ENCODE peak calls at places on chromosomes 3 and 15, in nine cellular contexts. One of them, this sample, is unnamed.

GRCh38 chr3:77052733-77053680 is 13.1 kb downstream of the ROBO2 start:
- DNase-seq in SK-N-SH: peak
- DNase-seq in body of pancreas: no peak
- DNase-seq in heart right ventricle: no peak
- DNase-seq in prostate gland: no peak
- DNase-seq in fibroblast of lung: no peak
- DNase-seq in HL-60: no peak
- DNase-seq in HCT116: no peak
- DNase-seq in GM23338: no peak
- DNase-seq in this sample: no peak

GRCh38 chr3:47283596-47284364 is 1.0 kb downstream of the KLHL18 start:
- DNase-seq in SK-N-SH: peak
- DNase-seq in body of pancreas: peak
- DNase-seq in heart right ventricle: no peak
- DNase-seq in prostate gland: no peak
- DNase-seq in fibroblast of lung: peak
- DNase-seq in HL-60: no peak
- DNase-seq in HCT116: no peak
- DNase-seq in GM23338: peak
- DNase-seq in this sample: peak

GRCh38 chr15:38844683-38845195 is 280.1 kb upstream of the RASGRP1 start:
- DNase-seq in SK-N-SH: no peak
- DNase-seq in body of pancreas: no peak
- DNase-seq in heart right ventricle: no peak
- DNase-seq in prostate gland: no peak
- DNase-seq in fibroblast of lung: peak
- DNase-seq in HL-60: no peak
- DNase-seq in HCT116: no peak
- DNase-seq in GM23338: no peak
- DNase-seq in this sample: no peak

GRCh38 chr3:107969994-107970896 is 120.6 kb downstream of the CD47 start:
- DNase-seq in SK-N-SH: peak
- DNase-seq in body of pancreas: peak
- DNase-seq in heart right ventricle: no peak
- DNase-seq in prostate gland: peak
- DNase-seq in fibroblast of lung: peak
- DNase-seq in HL-60: no peak
- DNase-seq in HCT116: no peak
- DNase-seq in GM23338: no peak
- DNase-seq in this sample: peak

GRCh38 chr3:160830792-160831191 is 74.8 kb downstream of the PPM1L start:
- DNase-seq in SK-N-SH: no peak
- DNase-seq in body of pancreas: no peak
- DNase-seq in heart right ventricle: no peak
- DNase-seq in prostate gland: no peak
- DNase-seq in fibroblast of lung: no peak
- DNase-seq in HL-60: no peak
- DNase-seq in HCT116: no peak
- DNase-seq in GM23338: no peak
- DNase-seq in this sample: no peak

GRCh38 chr15:71577071-71577470 is 233.3 kb upstream of the NR2E3 start:
- DNase-seq in SK-N-SH: no peak
- DNase-seq in body of pancreas: no peak
- DNase-seq in heart right ventricle: no peak
- DNase-seq in prostate gland: no peak
- DNase-seq in fibroblast of lung: no peak
- DNase-seq in HL-60: no peak
- DNase-seq in HCT116: no peak
- DNase-seq in GM23338: no peak
- DNase-seq in this sample: no peak

GRCh38 chr15:69324031-69324430 is 25.3 kb downstream of the PAQR5 start:
- DNase-seq in SK-N-SH: no peak
- DNase-seq in body of pancreas: peak
- DNase-seq in heart right ventricle: no peak
- DNase-seq in prostate gland: no peak
- DNase-seq in fibroblast of lung: no peak
- DNase-seq in HL-60: no peak
- DNase-seq in HCT116: no peak
- DNase-seq in GM23338: no peak
- DNase-seq in this sample: no peak

GRCh38 chr15:72838311-72838731 is 54.8 kb upstream of the ADPGK start:
- DNase-seq in SK-N-SH: no peak
- DNase-seq in body of pancreas: no peak
- DNase-seq in heart right ventricle: no peak
- DNase-seq in prostate gland: no peak
- DNase-seq in fibroblast of lung: peak
- DNase-seq in HL-60: peak
- DNase-seq in HCT116: no peak
- DNase-seq in GM23338: no peak
- DNase-seq in this sample: no peak

GRCh38 chr15:78149805-78150751 is 916 bp downstream of the IDH3A start:
- DNase-seq in SK-N-SH: no peak
- DNase-seq in body of pancreas: no peak
- DNase-seq in heart right ventricle: no peak
- DNase-seq in prostate gland: no peak
- DNase-seq in fibroblast of lung: peak
- DNase-seq in HL-60: no peak
- DNase-seq in HCT116: no peak
- DNase-seq in GM23338: peak
- DNase-seq in this sample: no peak

GRCh38 chr15:25438601-25439455 is at the start of gene UBE3A:
- DNase-seq in SK-N-SH: peak
- DNase-seq in body of pancreas: peak
- DNase-seq in heart right ventricle: peak
- DNase-seq in prostate gland: peak
- DNase-seq in fibroblast of lung: peak
- DNase-seq in HL-60: peak
- DNase-seq in HCT116: peak
- DNase-seq in GM23338: peak
- DNase-seq in this sample: peak

GRCh38 chr15:25435474-25436243 is 3.2 kb downstream of the UBE3A start:
- DNase-seq in SK-N-SH: no peak
- DNase-seq in body of pancreas: no peak
- DNase-seq in heart right ventricle: no peak
- DNase-seq in prostate gland: no peak
- DNase-seq in fibroblast of lung: peak
- DNase-seq in HL-60: no peak
- DNase-seq in HCT116: no peak
- DNase-seq in GM23338: no peak
- DNase-seq in this sample: no peak

GRCh38 chr15:25439456-25439836 is 622 bp upstream of the UBE3A start:
- DNase-seq in SK-N-SH: no peak
- DNase-seq in body of pancreas: peak
- DNase-seq in heart right ventricle: no peak
- DNase-seq in prostate gland: peak
- DNase-seq in fibroblast of lung: peak
- DNase-seq in HL-60: no peak
- DNase-seq in HCT116: peak
- DNase-seq in GM23338: peak
- DNase-seq in this sample: no peak

GRCh38 chr15:25436707-25437106 is 2.1 kb downstream of the UBE3A start:
- DNase-seq in SK-N-SH: no peak
- DNase-seq in body of pancreas: no peak
- DNase-seq in heart right ventricle: no peak
- DNase-seq in prostate gland: no peak
- DNase-seq in fibroblast of lung: no peak
- DNase-seq in HL-60: no peak
- DNase-seq in HCT116: no peak
- DNase-seq in GM23338: no peak
- DNase-seq in this sample: no peak

DNA sequence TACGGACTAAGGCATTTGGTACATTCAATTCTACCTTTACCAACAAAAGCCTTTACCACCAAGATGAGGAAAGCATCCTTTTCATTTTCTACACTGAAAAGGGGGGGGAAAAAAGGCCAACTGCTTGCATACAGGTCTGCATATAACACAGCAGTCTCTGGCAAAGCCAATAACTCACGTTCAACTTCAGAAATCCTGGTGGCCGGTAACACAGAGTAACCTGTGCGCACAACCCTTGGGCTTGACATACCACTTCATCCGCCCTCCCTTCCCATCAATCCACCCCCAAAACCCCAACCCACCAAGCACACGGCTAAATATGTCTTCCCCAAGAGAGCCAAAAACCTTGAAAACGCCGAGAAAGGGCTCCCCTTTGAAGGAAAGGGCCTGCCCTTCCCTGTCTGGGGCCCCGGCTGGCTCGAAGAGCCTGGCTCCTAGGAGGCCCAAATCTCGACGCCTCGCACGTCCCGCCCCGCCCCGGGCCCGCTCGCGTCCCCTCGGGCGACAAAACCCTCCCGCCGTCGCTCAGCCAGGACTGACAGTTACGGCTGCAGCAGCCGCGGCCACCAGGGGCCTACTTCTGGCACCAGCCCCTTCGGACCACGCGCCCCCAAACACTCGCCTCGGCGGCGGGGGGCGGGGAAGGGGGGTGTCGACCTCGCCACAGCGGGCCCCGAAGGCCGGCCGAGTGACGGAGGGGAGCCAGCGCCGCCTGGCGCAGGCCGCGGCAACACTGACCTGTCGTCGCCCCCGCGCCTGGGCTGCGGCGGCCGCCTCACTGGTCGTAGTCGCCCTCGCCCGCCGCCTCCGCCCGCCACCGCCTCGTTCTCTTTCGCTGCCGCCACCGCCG is 848 bp downstream of the UBE3A start:
- DNase-seq in SK-N-SH: peak
- DNase-seq in body of pancreas: peak
- DNase-seq in heart right ventricle: peak
- DNase-seq in prostate gland: peak
- DNase-seq in fibroblast of lung: peak
- DNase-seq in HL-60: no peak
- DNase-seq in HCT116: peak
- DNase-seq in GM23338: peak
- DNase-seq in this sample: peak
- TF ChIP-seq CTCF in SK-N-SH: peak
- TF ChIP-seq CTCF in body of pancreas: peak
- TF ChIP-seq CTCF in heart right ventricle: peak
- TF ChIP-seq CTCF in prostate gland: peak
- TF ChIP-seq CTCF in fibroblast of lung: no peak
- TF ChIP-seq CTCF in HL-60: no peak
- TF ChIP-seq CTCF in HCT116: no peak
- TF ChIP-seq CTCF in GM23338: no peak
- TF ChIP-seq CTCF in this sample: no peak

DNA sequence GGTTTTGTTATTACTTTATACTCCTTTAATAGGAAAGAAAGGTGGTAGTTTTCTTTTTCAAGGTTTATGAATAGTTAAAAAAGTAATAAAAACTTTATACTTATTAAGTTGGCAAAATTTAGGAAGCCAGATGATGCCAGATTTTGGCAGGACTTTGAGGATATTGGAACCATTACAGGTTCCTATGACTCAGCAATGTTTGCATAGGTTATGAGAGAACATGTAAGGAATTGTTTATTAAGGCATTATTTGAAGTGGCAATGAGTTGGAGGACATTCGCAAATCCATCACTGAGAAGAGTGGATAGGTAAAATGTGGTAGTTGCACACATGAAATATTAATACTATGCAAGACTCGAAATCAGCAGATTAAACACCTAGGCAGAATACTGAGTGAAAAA is 29.9 kb downstream of the CDAN1 start:
- DNase-seq in SK-N-SH: no peak
- DNase-seq in body of pancreas: no peak
- DNase-seq in heart right ventricle: no peak
- DNase-seq in prostate gland: peak
- DNase-seq in fibroblast of lung: peak
- DNase-seq in HL-60: no peak
- DNase-seq in HCT116: no peak
- DNase-seq in GM23338: no peak
- DNase-seq in this sample: peak
- H3K27ac ChIP-seq in SK-N-SH: no peak
- H3K27ac ChIP-seq in body of pancreas: no peak
- H3K27ac ChIP-seq in heart right ventricle: no peak
- H3K27ac ChIP-seq in prostate gland: no peak
- H3K27ac ChIP-seq in fibroblast of lung: no peak
- H3K27ac ChIP-seq in HL-60: no peak
- H3K27ac ChIP-seq in HCT116: no peak
- H3K27ac ChIP-seq in GM23338: no peak
- H3K27ac ChIP-seq in this sample: no peak

DNA sequence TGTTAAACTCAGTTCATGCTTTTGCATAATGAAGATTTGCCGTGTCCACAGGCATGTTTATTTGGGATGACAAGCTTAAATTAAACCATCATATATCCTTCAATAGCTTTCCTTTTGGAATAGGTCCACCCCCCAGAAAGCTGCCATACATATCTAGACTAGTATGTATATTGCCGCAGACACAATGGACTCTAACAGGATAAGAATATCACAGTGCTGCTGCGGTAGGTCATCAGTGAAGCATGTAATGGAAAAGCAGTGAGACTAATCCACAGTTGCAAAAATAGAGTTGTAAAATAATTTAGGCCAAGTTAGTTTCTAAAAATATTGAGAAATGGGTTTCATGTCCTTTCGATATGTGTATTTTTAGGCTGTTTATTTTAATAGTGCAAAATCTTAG is 819.9 kb upstream of the DPPA4 start:
- DNase-seq in SK-N-SH: no peak
- DNase-seq in body of pancreas: no peak
- DNase-seq in heart right ventricle: no peak
- DNase-seq in prostate gland: no peak
- DNase-seq in fibroblast of lung: no peak
- DNase-seq in HL-60: no peak
- DNase-seq in HCT116: no peak
- DNase-seq in GM23338: no peak
- DNase-seq in this sample: no peak
- H3K4me3 ChIP-seq in SK-N-SH: no peak
- H3K4me3 ChIP-seq in body of pancreas: no peak
- H3K4me3 ChIP-seq in heart right ventricle: no peak
- H3K4me3 ChIP-seq in prostate gland: no peak
- H3K4me3 ChIP-seq in fibroblast of lung: no peak
- H3K4me3 ChIP-seq in HL-60: no peak
- H3K4me3 ChIP-seq in HCT116: no peak
- H3K4me3 ChIP-seq in GM23338: no peak
- H3K4me3 ChIP-seq in this sample: no peak

GRCh38 chr3:125042725-125043406 is 12.9 kb downstream of the HEG1 start:
- DNase-seq in SK-N-SH: no peak
- DNase-seq in body of pancreas: no peak
- DNase-seq in heart right ventricle: peak
- DNase-seq in prostate gland: no peak
- DNase-seq in fibroblast of lung: peak
- DNase-seq in HL-60: no peak
- DNase-seq in HCT116: no peak
- DNase-seq in GM23338: no peak
- DNase-seq in this sample: no peak

GRCh38 chr3:125048282-125048681 is 7.5 kb downstream of the HEG1 start:
- DNase-seq in SK-N-SH: no peak
- DNase-seq in body of pancreas: no peak
- DNase-seq in heart right ventricle: no peak
- DNase-seq in prostate gland: peak
- DNase-seq in fibroblast of lung: no peak
- DNase-seq in HL-60: no peak
- DNase-seq in HCT116: no peak
- DNase-seq in GM23338: no peak
- DNase-seq in this sample: no peak

GRCh38 chr3:125045194-125045593 is 10.6 kb downstream of the HEG1 start:
- DNase-seq in SK-N-SH: no peak
- DNase-seq in body of pancreas: no peak
- DNase-seq in heart right ventricle: no peak
- DNase-seq in prostate gland: no peak
- DNase-seq in fibroblast of lung: no peak
- DNase-seq in HL-60: no peak
- DNase-seq in HCT116: no peak
- DNase-seq in GM23338: no peak
- DNase-seq in this sample: no peak

GRCh38 chr3:125043599-125044151 is 12.1 kb downstream of the HEG1 start:
- DNase-seq in SK-N-SH: peak
- DNase-seq in body of pancreas: peak
- DNase-seq in heart right ventricle: peak
- DNase-seq in prostate gland: peak
- DNase-seq in fibroblast of lung: no peak
- DNase-seq in HL-60: no peak
- DNase-seq in HCT116: no peak
- DNase-seq in GM23338: no peak
- DNase-seq in this sample: no peak

GRCh38 chr3:125045965-125046364 is 9.8 kb downstream of the HEG1 start:
- DNase-seq in SK-N-SH: no peak
- DNase-seq in body of pancreas: no peak
- DNase-seq in heart right ventricle: no peak
- DNase-seq in prostate gland: no peak
- DNase-seq in fibroblast of lung: peak
- DNase-seq in HL-60: no peak
- DNase-seq in HCT116: no peak
- DNase-seq in GM23338: no peak
- DNase-seq in this sample: no peak
- TF ChIP-seq CTCF in SK-N-SH: peak
- TF ChIP-seq CTCF in body of pancreas: no peak
- TF ChIP-seq CTCF in heart right ventricle: no peak
- TF ChIP-seq CTCF in prostate gland: no peak
- TF ChIP-seq CTCF in fibroblast of lung: peak
- TF ChIP-seq CTCF in HL-60: no peak
- TF ChIP-seq CTCF in HCT116: no peak
- TF ChIP-seq CTCF in GM23338: no peak
- TF ChIP-seq CTCF in this sample: no peak

This sample was measured in PC-9.